ENCODE peak calls at places on chromosomes 1 and 21, in seven cellular contexts. D is tibial artery; Q is CD8-positive, alpha-beta memory T cell; O is neural progenitor cell; I is fibroblast of lung; X is cardiac muscle cell; E is breast epithelium. T is an unnamed sample. For H3K4me1, the result is how much of the 10 kb centered on the place peaks cover.

GRCh38 chr1:59422921-59423575 is 126.2 kb downstream of the FGGY start:
- DNase-seq in X (peak), E (peak), D (peak), Q (no peak), I (peak), O (no peak), T (no peak)

GRCh38 chr1:162633327-162633762 is 1.1 kb downstream of the DDR2 start:
- DNase-seq in D (peak), Q (no peak), O (no peak), X (peak), E (no peak), I (peak), T (no peak)

GRCh38 chr1:248686815-248687214 is 15.8 kb downstream of the OR14I1 start:
- DNase-seq in E (no peak), O (no peak), D (no peak), I (no peak), Q (peak), X (no peak), T (no peak)

GRCh38 chr1:155052412-155053400 is 1.6 kb downstream of the ADAM15 start:
- DNase-seq in D (no peak), X (no peak), Q (peak), E (no peak), I (no peak), O (peak), T (no peak)

GRCh38 chr1:197485790-197486189 is 217.7 kb downstream of the CRB1 start:
- DNase-seq in O (no peak), E (peak), Q (no peak), D (no peak), X (no peak), I (no peak), T (no peak)

GRCh38 chr1:63913533-63913932 is 139.7 kb downstream of the ROR1 start:
- DNase-seq in O (no peak), X (no peak), Q (no peak), D (no peak), E (no peak), I (peak), T (no peak)

GRCh38 chr1:1354271-1355247 is 3.8 kb downstream of the MXRA8 start:
- DNase-seq in D (no peak), I (no peak), E (no peak), O (no peak), X (no peak), Q (peak), T (no peak)

GRCh38 chr1:228378453-228379164 is 28.0 kb downstream of the TRIM11 start:
- DNase-seq in D (peak), Q (peak), X (peak), O (peak), E (peak), I (peak), T (no peak)

GRCh38 chr1:51316113-51316763 is 14.1 kb downstream of the TTC39A start:
- DNase-seq in D (no peak), Q (no peak), I (no peak), X (no peak), E (no peak), O (no peak), T (no peak)

GRCh38 chr1:55164906-55165305 is 50.3 kb downstream of the USP24 start:
- DNase-seq in I (no peak), D (no peak), E (no peak), O (no peak), Q (no peak), X (no peak), T (no peak)

GRCh38 chr21:39710866-39711265 is 34.1 kb upstream of the IGSF5 start:
- DNase-seq in O (no peak), I (no peak), D (no peak), E (no peak), Q (no peak), X (no peak), T (no peak)

GRCh38 chr1:64046243-64046642 is 157.2 kb upstream of the UBE2U start:
- DNase-seq in I (no peak), D (no peak), E (no peak), O (peak), X (no peak), Q (no peak), T (no peak)

GRCh38 chr1:18907021-18907913 is 4.9 kb upstream of the ALDH4A1 start:
- DNase-seq in X (peak), O (peak), D (peak), I (peak), Q (peak), E (peak), T (peak)

GRCh38 chr1:17648457-17649145 is 106.5 kb upstream of the ACTL8 start:
- DNase-seq in E (peak), I (no peak), O (no peak), Q (no peak), X (no peak), D (no peak), T (no peak)

GRCh38 chr1:15188678-15189077 is 35.1 kb downstream of the TMEM51 start:
- DNase-seq in I (no peak), E (no peak), Q (no peak), D (no peak), O (no peak), X (no peak), T (no peak)

GRCh38 chr1:15188145-15188544 is 34.6 kb downstream of the TMEM51 start:
- DNase-seq in X (no peak), Q (no peak), E (no peak), D (no peak), O (peak), I (no peak), T (no peak)

GRCh38 chr1:15189692-15190321 is 36.3 kb downstream of the TMEM51 start:
- DNase-seq in I (no peak), D (no peak), O (no peak), E (no peak), X (no peak), Q (no peak), T (no peak)

GRCh38 chr1:15192916-15193550 is 39.5 kb downstream of the TMEM51 start:
- DNase-seq in Q (no peak), X (no peak), I (no peak), E (no peak), O (no peak), D (no peak), T (no peak)

GRCh38 chr1:15191785-15192184 is 38.2 kb downstream of the TMEM51 start:
- DNase-seq in I (no peak), Q (no peak), X (no peak), E (no peak), D (no peak), O (no peak), T (no peak)
- H3K4me1 ChIP-seq in I (under half), Q (under half), X (under half), E (under half), D (under half), O (under half), T (under half)

DNA sequence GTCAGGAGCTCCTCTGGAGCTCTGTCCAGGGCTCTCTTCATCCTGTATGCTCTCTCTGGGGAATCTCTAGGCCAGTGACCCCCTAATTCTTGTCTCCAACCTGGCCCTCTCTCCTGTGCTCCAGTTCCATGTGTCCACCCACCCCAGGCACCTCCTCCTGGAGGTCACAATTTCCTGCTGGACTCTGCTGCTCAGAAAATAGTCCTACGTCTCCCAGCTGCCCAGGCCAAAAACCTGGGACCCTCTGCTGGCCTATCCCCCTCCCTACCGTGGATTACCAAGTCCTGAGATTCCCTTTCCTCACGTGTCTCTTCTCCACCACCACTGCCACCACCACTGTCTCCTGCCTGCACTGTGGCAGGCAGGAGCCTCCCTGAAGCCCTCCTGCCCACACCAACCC is 11.7 kb downstream of the NES start:
- DNase-seq in E (no peak), O (no peak), I (no peak), Q (no peak), X (no peak), D (no peak), T (no peak)
- H3K4me1 ChIP-seq in E (under half), O (half or more), I (half or more), Q (under half), X (half or more), D (half or more), T (half or more)

GRCh38 chr1:179762241-179762640 is 19.1 kb downstream of the FAM163A start:
- DNase-seq in X (no peak), E (no peak), D (no peak), Q (no peak), O (no peak), I (no peak), T (no peak)
- H3K4me1 ChIP-seq in X (under half), E (under half), D (under half), Q (under half), O (under half), I (under half), T (under half)

DNA sequence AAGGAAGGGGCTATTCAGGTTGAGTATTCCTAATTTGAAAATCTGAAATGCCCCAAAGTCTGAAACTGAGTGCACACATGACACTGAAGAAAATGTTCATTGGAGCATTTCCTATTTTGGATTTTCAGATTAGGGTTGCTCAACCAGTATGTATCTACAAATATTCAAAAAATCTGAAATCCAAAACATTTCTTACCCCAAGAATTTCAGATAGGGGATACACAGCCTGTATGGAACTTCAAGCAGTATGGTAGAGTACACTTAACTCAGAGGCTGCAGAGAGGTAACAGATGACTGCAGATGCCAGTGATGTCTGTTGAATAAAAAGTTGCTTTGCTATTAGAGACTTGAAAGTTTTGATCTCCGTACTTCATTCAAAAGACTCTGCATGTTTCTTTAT is 19.0 kb downstream of the YTHDF2 start:
- DNase-seq in Q (no peak), O (no peak), E (no peak), I (no peak), D (no peak), X (peak), T (no peak)
- H3K4me1 ChIP-seq in Q (half or more), O (under half), E (under half), I (under half), D (under half), X (under half), T (under half)

GRCh38 chr1:167627615-167627864 is 2.5 kb upstream of the RCSD1 start:
- DNase-seq in I (no peak), E (no peak), Q (no peak), X (no peak), O (no peak), D (no peak), T (no peak)

GRCh38 chr1:167629681-167630567 is at the start of gene RCSD1:
- DNase-seq in X (no peak), I (peak), O (peak), E (no peak), Q (peak), D (no peak), T (no peak)

GRCh38 chr1:167627865-167628641 is 2.0 kb upstream of the RCSD1 start:
- DNase-seq in E (no peak), X (no peak), Q (peak), I (no peak), O (no peak), D (no peak), T (no peak)

GRCh38 chr1:167630568-167631385 is 745 bp downstream of the RCSD1 start:
- DNase-seq in I (no peak), X (no peak), Q (peak), O (no peak), E (no peak), D (no peak), T (no peak)

DNA sequence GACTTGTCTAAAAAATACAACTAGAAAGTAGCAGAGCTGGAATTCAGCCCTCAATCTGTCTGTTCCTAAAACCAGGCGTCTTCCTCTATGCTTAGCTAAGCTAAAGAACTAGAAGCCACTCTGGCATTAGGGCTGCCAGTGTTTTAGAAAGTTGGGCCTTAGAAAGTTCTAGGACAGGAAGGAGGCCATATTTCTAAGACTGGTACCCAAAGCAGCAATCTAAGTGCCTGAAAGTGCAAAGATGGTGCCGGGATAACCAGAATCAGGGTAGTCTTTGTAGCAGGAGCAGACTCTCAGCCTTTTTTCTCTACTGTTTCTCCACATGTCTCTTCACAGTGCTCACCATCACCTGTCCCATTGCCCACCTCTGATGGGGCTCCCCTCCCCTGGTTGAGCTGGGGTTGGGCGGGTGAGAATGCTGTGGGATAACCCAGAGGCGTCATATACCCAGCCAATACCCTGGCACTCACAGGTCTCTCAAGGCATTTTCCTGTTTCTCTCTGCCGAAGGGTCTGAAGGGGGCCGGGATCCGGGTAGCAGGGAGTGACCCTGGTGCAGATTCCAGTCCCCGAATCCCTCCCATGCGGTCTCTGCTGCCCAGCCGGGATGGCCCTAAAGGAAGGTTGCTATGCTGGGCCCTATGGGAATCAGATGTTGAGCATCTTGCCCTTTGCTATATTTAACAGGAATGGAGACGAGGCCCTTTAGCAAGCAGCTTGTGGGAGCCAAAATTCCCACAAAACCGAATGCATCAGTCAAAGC is 1.1 kb upstream of the RCSD1 start:
- DNase-seq in E (no peak), O (no peak), Q (no peak), I (no peak), X (no peak), D (no peak), T (no peak)
- H3K4me1 ChIP-seq in E (under half), O (under half), Q (half or more), I (under half), X (under half), D (under half), T (under half)

DNA sequence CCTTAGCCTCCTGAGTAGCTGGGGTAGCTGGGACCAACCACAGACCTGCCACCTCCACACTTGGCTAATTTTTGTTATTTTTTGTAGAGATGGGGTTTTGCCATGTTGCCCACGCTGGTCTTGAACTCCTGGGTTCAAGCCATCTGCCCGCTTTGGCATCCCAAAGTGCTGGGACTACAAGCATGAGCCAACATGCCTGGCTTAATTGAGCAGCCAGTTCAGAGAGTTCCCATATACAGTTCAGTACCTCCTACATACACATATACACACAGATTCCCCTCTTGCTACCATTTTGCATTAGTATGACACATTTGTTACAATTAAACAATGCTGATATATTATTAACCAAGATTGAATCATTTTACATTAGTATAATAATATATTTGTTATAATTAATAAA is 2.9 kb downstream of the RNPEP start:
- DNase-seq in O (no peak), X (no peak), I (no peak), E (no peak), Q (no peak), D (no peak), T (no peak)
- H3K4me1 ChIP-seq in O (under half), X (under half), I (under half), E (under half), Q (under half), D (under half), T (under half)

GRCh38 chr1:201538618-201539551 is at the start of gene NAV1:
- DNase-seq in E (peak), Q (no peak), D (peak), I (peak), X (peak), O (peak), T (peak)

GRCh38 chr1:201537028-201537427 is 1.9 kb upstream of the NAV1 start:
- DNase-seq in I (no peak), Q (no peak), E (no peak), D (no peak), O (no peak), X (no peak), T (no peak)

GRCh38 chr1:201537467-201537866 is 1.5 kb upstream of the NAV1 start:
- DNase-seq in I (no peak), Q (no peak), E (no peak), X (no peak), O (no peak), D (no peak), T (no peak)

GRCh38 chr1:201536542-201536941 is 2.4 kb upstream of the NAV1 start:
- DNase-seq in Q (no peak), D (peak), E (no peak), X (peak), I (peak), O (no peak), T (peak)

DNA sequence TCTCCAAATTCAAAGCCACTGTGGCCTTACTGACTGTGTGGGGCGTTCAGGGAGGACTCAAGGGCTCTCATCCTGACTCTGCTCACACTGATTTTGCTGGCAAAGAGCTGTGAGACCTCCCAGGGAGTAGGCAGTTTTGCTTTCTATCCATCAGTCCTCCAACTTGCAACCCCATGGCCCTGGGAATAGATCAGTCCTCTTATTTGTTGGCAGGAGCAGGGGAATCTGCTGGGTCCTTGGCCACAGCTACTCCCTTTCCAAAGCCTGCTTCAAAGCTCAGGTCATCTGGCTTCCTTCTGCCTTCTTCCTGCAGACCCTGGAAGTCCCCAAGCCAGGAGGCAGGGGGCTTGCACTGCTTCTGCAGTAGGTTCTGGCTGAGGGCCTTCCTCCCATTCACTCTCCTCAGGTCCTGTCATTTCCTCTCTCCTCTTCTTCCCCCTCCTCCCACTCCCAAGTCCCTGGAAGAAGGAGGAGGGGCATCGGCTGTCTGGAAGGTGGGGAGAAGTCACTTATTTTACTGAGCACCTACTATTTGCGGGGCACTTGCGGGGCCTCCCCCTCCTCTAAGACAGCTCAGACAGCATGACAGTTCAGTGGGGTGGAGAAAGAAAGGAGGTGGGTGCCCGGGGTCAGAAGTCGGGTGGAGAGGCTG is 835 bp upstream of the NAV1 start:
- DNase-seq in Q (no peak), I (no peak), O (peak), D (no peak), X (no peak), E (no peak), T (peak)
- H3K4me1 ChIP-seq in Q (under half), I (under half), O (under half), D (under half), X (under half), E (under half), T (half or more)